ENCODE peak calls at places on chromosomes 6 and 20, in ten cellular contexts. One of them, this sample, is unnamed.

GRCh38 chr6:99151634-99152344 is 197.7 kb downstream of the FAXC start:
- DNase-seq in HL-60: no peak
- DNase-seq in hepatocyte: peak; percentile 66
- DNase-seq in left ventricle myocardium inferior: peak; percentile 20
- DNase-seq in body of pancreas: peak; percentile 54
- DNase-seq in lung: no peak
- DNase-seq in PC-3: peak; percentile 60
- DNase-seq in spleen: no peak
- DNase-seq in DND-41: peak; percentile 33
- DNase-seq in cardiac muscle cell: peak; percentile 59
- DNase-seq in this sample: peak; percentile 46

GRCh38 chr6:17971128-17972073 is 16.0 kb downstream of the KIF13A start:
- DNase-seq in hepatocyte: no peak
- DNase-seq in cardiac muscle cell: no peak
- DNase-seq in HL-60: no peak
- DNase-seq in spleen: no peak
- DNase-seq in DND-41: no peak
- DNase-seq in PC-3: peak; percentile 81
- DNase-seq in body of pancreas: no peak
- DNase-seq in lung: no peak
- DNase-seq in left ventricle myocardium inferior: no peak
- DNase-seq in this sample: peak; percentile 73

GRCh38 chr20:49887828-49888340 is 27.4 kb downstream of the SPATA2 start:
- DNase-seq in left ventricle myocardium inferior: no peak
- DNase-seq in PC-3: no peak
- DNase-seq in DND-41: no peak
- DNase-seq in hepatocyte: no peak
- DNase-seq in body of pancreas: no peak
- DNase-seq in lung: no peak
- DNase-seq in cardiac muscle cell: no peak
- DNase-seq in HL-60: no peak
- DNase-seq in spleen: no peak
- DNase-seq in this sample: no peak

GRCh38 chr6:16700202-16700997 is 60.9 kb downstream of the ATXN1 start:
- DNase-seq in hepatocyte: no peak
- DNase-seq in DND-41: no peak
- DNase-seq in PC-3: no peak
- DNase-seq in HL-60: no peak
- DNase-seq in cardiac muscle cell: peak; percentile 22
- DNase-seq in spleen: no peak
- DNase-seq in left ventricle myocardium inferior: no peak
- DNase-seq in body of pancreas: no peak
- DNase-seq in lung: no peak
- DNase-seq in this sample: no peak

GRCh38 chr6:41636803-41637178 is 1.5 kb upstream of the MDFI start:
- DNase-seq in body of pancreas: peak; percentile 69
- DNase-seq in DND-41: no peak
- DNase-seq in spleen: peak; percentile 66
- DNase-seq in HL-60: no peak
- DNase-seq in PC-3: peak; percentile 91
- DNase-seq in cardiac muscle cell: no peak
- DNase-seq in lung: no peak
- DNase-seq in left ventricle myocardium inferior: no peak
- DNase-seq in hepatocyte: peak; percentile 89
- DNase-seq in this sample: peak; percentile 78

GRCh38 chr6:105077592-105078463 is 102.0 kb downstream of the POPDC3 start:
- DNase-seq in PC-3: peak; percentile 71
- DNase-seq in HL-60: no peak
- DNase-seq in DND-41: no peak
- DNase-seq in lung: no peak
- DNase-seq in left ventricle myocardium inferior: no peak
- DNase-seq in body of pancreas: no peak
- DNase-seq in spleen: no peak
- DNase-seq in cardiac muscle cell: peak; percentile 54
- DNase-seq in hepatocyte: peak; percentile 57
- DNase-seq in this sample: peak; percentile 84

GRCh38 chr6:161273356-161273751 is 507 bp downstream of the AGPAT4 start:
- DNase-seq in HL-60: no peak
- DNase-seq in lung: no peak
- DNase-seq in hepatocyte: peak; percentile 49
- DNase-seq in PC-3: peak; percentile 26
- DNase-seq in body of pancreas: peak; percentile 17
- DNase-seq in cardiac muscle cell: no peak
- DNase-seq in left ventricle myocardium inferior: no peak
- DNase-seq in spleen: no peak
- DNase-seq in DND-41: no peak
- DNase-seq in this sample: peak; percentile 12

GRCh38 chr6:44034391-44034861 is 92.8 kb downstream of the MRPL14 start:
- DNase-seq in left ventricle myocardium inferior: no peak
- DNase-seq in hepatocyte: no peak
- DNase-seq in DND-41: no peak
- DNase-seq in PC-3: peak; percentile 84
- DNase-seq in HL-60: no peak
- DNase-seq in spleen: peak; percentile 47
- DNase-seq in lung: no peak
- DNase-seq in cardiac muscle cell: no peak
- DNase-seq in body of pancreas: no peak
- DNase-seq in this sample: peak; percentile 75

GRCh38 chr6:42224222-42225042 is 6.8 kb upstream of the MRPS10 start:
- DNase-seq in left ventricle myocardium inferior: no peak
- DNase-seq in spleen: no peak
- DNase-seq in cardiac muscle cell: no peak
- DNase-seq in lung: no peak
- DNase-seq in body of pancreas: no peak
- DNase-seq in HL-60: no peak
- DNase-seq in hepatocyte: peak; percentile 64
- DNase-seq in DND-41: no peak
- DNase-seq in PC-3: peak; percentile 99
- DNase-seq in this sample: peak; percentile 100

GRCh38 chr20:33305591-33306057 is 22.6 kb downstream of the BPIFB1 start:
- DNase-seq in left ventricle myocardium inferior: no peak
- DNase-seq in cardiac muscle cell: no peak
- DNase-seq in PC-3: no peak
- DNase-seq in DND-41: no peak
- DNase-seq in spleen: no peak
- DNase-seq in HL-60: no peak
- DNase-seq in hepatocyte: no peak
- DNase-seq in body of pancreas: no peak
- DNase-seq in lung: no peak
- DNase-seq in this sample: peak; percentile 54

GRCh38 chr20:31496761-31497295 is 17.4 kb upstream of the HM13 start:
- DNase-seq in spleen: no peak
- DNase-seq in lung: no peak
- DNase-seq in hepatocyte: peak; percentile 52
- DNase-seq in cardiac muscle cell: no peak
- DNase-seq in left ventricle myocardium inferior: peak; percentile 82
- DNase-seq in HL-60: no peak
- DNase-seq in DND-41: no peak
- DNase-seq in PC-3: no peak
- DNase-seq in body of pancreas: peak; percentile 32
- DNase-seq in this sample: no peak

GRCh38 chr20:45963059-45964011 is 8.7 kb downstream of the ZNF335 start:
- DNase-seq in left ventricle myocardium inferior: no peak
- DNase-seq in cardiac muscle cell: peak; percentile 47
- DNase-seq in body of pancreas: peak; percentile 47
- DNase-seq in PC-3: peak; percentile 76
- DNase-seq in HL-60: no peak
- DNase-seq in lung: no peak
- DNase-seq in spleen: peak; percentile 73
- DNase-seq in DND-41: no peak
- DNase-seq in hepatocyte: peak; percentile 71
- DNase-seq in this sample: peak; percentile 49

GRCh38 chr6:31880616-31881015 is 1.8 kb upstream of the SLC44A4 start:
- DNase-seq in hepatocyte: no peak
- DNase-seq in DND-41: no peak
- DNase-seq in lung: no peak
- DNase-seq in body of pancreas: no peak
- DNase-seq in PC-3: no peak
- DNase-seq in spleen: no peak
- DNase-seq in left ventricle myocardium inferior: no peak
- DNase-seq in HL-60: no peak
- DNase-seq in cardiac muscle cell: no peak
- DNase-seq in this sample: no peak

DNA sequence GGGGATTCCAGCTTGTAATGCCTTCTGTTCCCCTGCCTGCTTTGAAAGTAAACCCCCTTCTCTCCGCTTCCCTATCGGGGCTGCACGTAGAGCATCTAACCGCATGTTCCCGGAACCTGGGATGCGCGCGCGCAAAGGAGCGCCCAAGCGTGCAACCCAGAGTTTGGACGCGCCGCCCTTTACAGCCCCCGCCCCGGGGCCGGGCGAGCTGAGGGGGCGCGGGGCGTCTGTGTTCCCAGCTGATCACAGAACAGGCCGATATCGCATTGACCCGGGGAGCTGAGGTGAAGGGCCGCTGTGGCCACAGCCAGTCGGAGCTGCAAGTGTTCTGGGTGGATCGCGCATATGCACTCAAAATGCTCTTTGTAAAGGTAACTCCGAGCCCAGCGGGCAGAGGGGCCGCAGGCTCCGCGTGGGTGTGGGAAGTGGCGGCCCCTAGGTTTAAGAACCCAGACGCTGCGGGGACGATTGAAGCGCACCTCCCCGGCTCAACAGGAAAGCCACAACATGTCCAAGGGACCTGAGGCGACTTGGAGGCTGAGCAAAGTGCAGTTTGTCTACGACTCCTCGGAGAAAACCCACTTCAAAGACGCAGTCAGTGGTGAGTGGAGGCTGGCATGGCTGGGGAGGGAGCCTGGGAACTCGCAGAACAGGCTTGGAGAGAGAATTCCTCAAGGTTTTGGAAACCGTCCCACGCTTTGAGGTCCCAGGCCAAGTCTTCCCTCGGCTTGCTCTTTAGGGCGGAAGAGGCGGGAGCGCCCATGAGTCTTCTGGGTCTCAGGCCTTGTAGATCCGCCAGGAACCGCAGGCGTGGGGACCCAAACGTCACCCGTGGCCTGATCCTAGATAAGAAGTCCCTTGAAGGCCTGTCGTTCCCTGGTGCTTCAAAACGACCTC is 1.6 kb downstream of the LAMP5 start:
- DNase-seq in spleen: no peak
- DNase-seq in left ventricle myocardium inferior: peak; percentile 22
- DNase-seq in HL-60: peak; percentile 78
- DNase-seq in body of pancreas: no peak
- DNase-seq in cardiac muscle cell: peak; percentile 23
- DNase-seq in PC-3: peak; percentile 26
- DNase-seq in lung: peak; percentile 67
- DNase-seq in DND-41: no peak
- DNase-seq in hepatocyte: no peak
- DNase-seq in this sample: peak; percentile 8
- H3K4me3 ChIP-seq in spleen: no peak overlapping the region
- H3K4me3 ChIP-seq in left ventricle myocardium inferior: peak overlapping the region; percentile 52
- H3K4me3 ChIP-seq in HL-60: peak overlapping the region; percentile 54
- H3K4me3 ChIP-seq in body of pancreas: no peak overlapping the region
- H3K4me3 ChIP-seq in cardiac muscle cell: peak overlapping the region; percentile 27
- H3K4me3 ChIP-seq in PC-3: no peak overlapping the region
- H3K4me3 ChIP-seq in lung: no peak overlapping the region
- H3K4me3 ChIP-seq in DND-41: no peak overlapping the region
- H3K4me3 ChIP-seq in hepatocyte: no peak overlapping the region
- H3K4me3 ChIP-seq in this sample: no peak overlapping the region

GRCh38 chr20:19913927-19914614 is 103.1 kb upstream of the NAA20 start:
- DNase-seq in body of pancreas: no peak
- DNase-seq in hepatocyte: no peak
- DNase-seq in spleen: no peak
- DNase-seq in lung: no peak
- DNase-seq in HL-60: no peak
- DNase-seq in DND-41: no peak
- DNase-seq in cardiac muscle cell: no peak
- DNase-seq in left ventricle myocardium inferior: no peak
- DNase-seq in PC-3: peak; percentile 92
- DNase-seq in this sample: peak; percentile 100

GRCh38 chr20:19909696-19910095 is 107.5 kb upstream of the NAA20 start:
- DNase-seq in hepatocyte: no peak
- DNase-seq in DND-41: no peak
- DNase-seq in HL-60: no peak
- DNase-seq in cardiac muscle cell: no peak
- DNase-seq in spleen: peak; percentile 82
- DNase-seq in PC-3: no peak
- DNase-seq in lung: peak; percentile 52
- DNase-seq in left ventricle myocardium inferior: peak; percentile 84
- DNase-seq in body of pancreas: peak; percentile 28
- DNase-seq in this sample: no peak

GRCh38 chr20:19915111-19915798 is 101.9 kb upstream of the NAA20 start:
- DNase-seq in lung: no peak
- DNase-seq in body of pancreas: no peak
- DNase-seq in cardiac muscle cell: no peak
- DNase-seq in DND-41: peak; percentile 10
- DNase-seq in spleen: no peak
- DNase-seq in hepatocyte: no peak
- DNase-seq in PC-3: no peak
- DNase-seq in HL-60: peak; percentile 61
- DNase-seq in left ventricle myocardium inferior: no peak
- DNase-seq in this sample: no peak

GRCh38 chr20:19908586-19908985 is 108.6 kb upstream of the NAA20 start:
- DNase-seq in lung: no peak
- DNase-seq in left ventricle myocardium inferior: no peak
- DNase-seq in DND-41: no peak
- DNase-seq in HL-60: no peak
- DNase-seq in hepatocyte: no peak
- DNase-seq in spleen: no peak
- DNase-seq in cardiac muscle cell: no peak
- DNase-seq in PC-3: no peak
- DNase-seq in body of pancreas: no peak
- DNase-seq in this sample: no peak

GRCh38 chr20:19911810-19912382 is 105.3 kb upstream of the NAA20 start:
- DNase-seq in left ventricle myocardium inferior: no peak
- DNase-seq in body of pancreas: no peak
- DNase-seq in hepatocyte: no peak
- DNase-seq in lung: no peak
- DNase-seq in DND-41: no peak
- DNase-seq in spleen: no peak
- DNase-seq in HL-60: no peak
- DNase-seq in PC-3: no peak
- DNase-seq in cardiac muscle cell: no peak
- DNase-seq in this sample: no peak
- TF ChIP-seq CTCF in left ventricle myocardium inferior: no peak
- TF ChIP-seq CTCF in body of pancreas: no peak
- TF ChIP-seq CTCF in hepatocyte: no peak
- TF ChIP-seq CTCF in lung: no peak
- TF ChIP-seq CTCF in DND-41: no peak
- TF ChIP-seq CTCF in spleen: no peak
- TF ChIP-seq CTCF in HL-60: no peak
- TF ChIP-seq CTCF in PC-3: no peak
- TF ChIP-seq CTCF in cardiac muscle cell: no peak
- TF ChIP-seq CTCF in this sample: no peak

GRCh38 chr6:100467144-100468012 is 2.7 kb upstream of the SIM1 start:
- DNase-seq in PC-3: no peak
- DNase-seq in HL-60: no peak
- DNase-seq in DND-41: no peak
- DNase-seq in lung: no peak
- DNase-seq in hepatocyte: no peak
- DNase-seq in spleen: no peak
- DNase-seq in body of pancreas: no peak
- DNase-seq in left ventricle myocardium inferior: no peak
- DNase-seq in cardiac muscle cell: no peak
- DNase-seq in this sample: no peak
- H3K27me3 ChIP-seq in PC-3: no peaks in the 10 kb centered on the region
- H3K27me3 ChIP-seq in HL-60: peaks cover 76% of the 10 kb centered on the region
- H3K27me3 ChIP-seq in DND-41: no peaks in the 10 kb centered on the region
- H3K27me3 ChIP-seq in lung: peaks cover 3% of the 10 kb centered on the region
- H3K27me3 ChIP-seq in hepatocyte: peaks cover 100% of the 10 kb centered on the region
- H3K27me3 ChIP-seq in spleen: peaks cover 96% of the 10 kb centered on the region
- H3K27me3 ChIP-seq in body of pancreas: no peaks in the 10 kb centered on the region
- H3K27me3 ChIP-seq in left ventricle myocardium inferior: peaks cover 100% of the 10 kb centered on the region
- H3K27me3 ChIP-seq in cardiac muscle cell: peaks cover 100% of the 10 kb centered on the region
- H3K27me3 ChIP-seq in this sample: peaks cover 66% of the 10 kb centered on the region

GRCh38 chr6:1625352-1625773 is 15.6 kb downstream of the FOXC1 start:
- DNase-seq in HL-60: no peak
- DNase-seq in spleen: no peak
- DNase-seq in left ventricle myocardium inferior: no peak
- DNase-seq in lung: no peak
- DNase-seq in PC-3: no peak
- DNase-seq in cardiac muscle cell: no peak
- DNase-seq in body of pancreas: no peak
- DNase-seq in DND-41: no peak
- DNase-seq in hepatocyte: no peak
- DNase-seq in this sample: peak; percentile 9
- H3K4me3 ChIP-seq in HL-60: peak overlapping the region; percentile 31
- H3K4me3 ChIP-seq in spleen: peak overlapping the region; percentile 31
- H3K4me3 ChIP-seq in left ventricle myocardium inferior: peak overlapping the region; percentile 77
- H3K4me3 ChIP-seq in lung: peak overlapping the region; percentile 42
- H3K4me3 ChIP-seq in PC-3: no peak overlapping the region
- H3K4me3 ChIP-seq in cardiac muscle cell: peak overlapping the region; percentile 44
- H3K4me3 ChIP-seq in body of pancreas: no peak overlapping the region
- H3K4me3 ChIP-seq in DND-41: no peak overlapping the region
- H3K4me3 ChIP-seq in hepatocyte: peak overlapping the region; percentile 60
- H3K4me3 ChIP-seq in this sample: peak overlapping the region; percentile 70

This sample was measured in bronchial epithelial cell.